ENCODE peak calls at places on chromosome 19, in seven cellular contexts. F is thoracic aorta; B is astrocyte of the cerebellum; U is cardiac muscle cell; S is CD8-positive, alpha-beta T cell; Q is left lung; T is GM23338. Z is an unnamed sample.
A peak's percentile ranks its signal among the peaks of the same experiment; 100 is the strongest.

GRCh38 chr19:33441828-33442227 is 68.3 kb downstream of the CEBPG start:
- DNase-seq in F (no peak), B (no peak), U (no peak), S (no peak), Q (peak; percentile 7), T (no peak), Z (no peak)

GRCh38 chr19:51043497-51043896 is 8.7 kb upstream of the KLK12 start:
- DNase-seq in F (no peak), B (no peak), U (no peak), S (no peak), Q (no peak), T (peak; percentile 43), Z (no peak)

GRCh38 chr19:35755550-35756371 is 1.1 kb downstream of the HSPB6 start:
- DNase-seq in F (no peak), B (no peak), U (peak; percentile 92), S (peak; percentile 57), Q (no peak), T (peak; percentile 23), Z (no peak)

GRCh38 chr19:46753420-46754155 is 7.3 kb upstream of the STRN4 start:
- DNase-seq in F (no peak), B (no peak), U (peak; percentile 37), S (peak; percentile 78), Q (no peak), T (peak; percentile 87), Z (no peak)

GRCh38 chr19:13847033-13847899 is 29.7 kb upstream of the NANOS3 start:
- DNase-seq in F (peak; percentile 84), B (peak; percentile 80), U (peak; percentile 97), S (peak; percentile 94), Q (peak; percentile 95), T (peak; percentile 97), Z (no peak)

GRCh38 chr19:4051175-4052101 is 15.3 kb downstream of the ZBTB7A start:
- DNase-seq in F (no peak), B (no peak), U (peak; percentile 54), S (no peak), Q (peak; percentile 66), T (no peak), Z (no peak)

GRCh38 chr19:13102666-13103584 is at the start of gene LYL1:
- DNase-seq in F (no peak), B (no peak), U (peak; percentile 84), S (peak; percentile 30), Q (peak; percentile 88), T (peak; percentile 79), Z (no peak)

GRCh38 chr19:45470147-45471081 is 2.6 kb downstream of the FOSB start:
- DNase-seq in F (no peak), B (no peak), U (peak; percentile 61), S (peak; percentile 58), Q (no peak), T (no peak), Z (peak; percentile 48)

GRCh38 chr19:3075605-3076431 is 13.5 kb upstream of the TLE5 start:
- DNase-seq in F (no peak), B (no peak), U (peak; percentile 43), S (peak; percentile 79), Q (peak; percentile 63), T (peak; percentile 75), Z (no peak)

GRCh38 chr19:18995804-18996241 is 37.5 kb downstream of the SUGP2 start:
- DNase-seq in F (no peak), B (peak; percentile 81), U (peak; percentile 93), S (no peak), Q (peak; percentile 63), T (peak; percentile 93), Z (peak; percentile 62)

GRCh38 chr19:33795370-33796163 is 1.1 kb upstream of the KCTD15 start:
- DNase-seq in F (no peak), B (peak; percentile 60), U (peak; percentile 96), S (no peak), Q (peak; percentile 85), T (peak; percentile 93), Z (no peak)

GRCh38 chr19:28492201-28492600 is 720.8 kb downstream of the UQCRFS1 start:
- DNase-seq in F (no peak), B (no peak), U (no peak), S (no peak), Q (no peak), T (no peak), Z (no peak)

GRCh38 chr19:6481541-6482342 is at the start of gene DENND1C:
- DNase-seq in F (no peak), B (no peak), U (peak; percentile 23), S (peak; percentile 70), Q (peak; percentile 64), T (peak; percentile 74), Z (no peak)

GRCh38 chr19:7078007-7078406 is 8.5 kb downstream of the ZNF557 start:
- DNase-seq in F (no peak), B (no peak), U (no peak), S (no peak), Q (no peak), T (peak; percentile 5), Z (no peak)

GRCh38 chr19:46466536-46467199 is 4.7 kb downstream of the PNMA8A start:
- DNase-seq in F (no peak), B (peak; percentile 87), U (peak; percentile 89), S (no peak), Q (no peak), T (no peak), Z (no peak)

GRCh38 chr19:4326837-4327251 is 11.8 kb downstream of the STAP2 start:
- DNase-seq in F (no peak), B (no peak), U (no peak), S (peak; percentile 41), Q (no peak), T (peak; percentile 94), Z (no peak)

GRCh38 chr19:13712767-13713201 is 51.5 kb upstream of the MRI1 start:
- DNase-seq in F (no peak), B (peak; percentile 18), U (no peak), S (no peak), Q (no peak), T (no peak), Z (no peak)

GRCh38 chr19:17281391-17282304 is at the start of gene ANKLE1:
- DNase-seq in F (no peak), B (no peak), U (peak; percentile 36), S (no peak), Q (no peak), T (peak; percentile 88), Z (no peak)

GRCh38 chr19:3125900-3126524 is 9.8 kb upstream of the GNA15 start:
- DNase-seq in F (no peak), B (no peak), U (peak; percentile 53), S (peak; percentile 63), Q (peak; percentile 74), T (peak; percentile 88), Z (no peak)

GRCh38 chr19:39499082-39499642 is 415 bp downstream of the DLL3 start:
- DNase-seq in F (no peak), B (no peak), U (peak; percentile 23), S (no peak), Q (no peak), T (peak; percentile 65), Z (no peak)

GRCh38 chr19:47094557-47095517 is 18.7 kb downstream of the ZC3H4 start:
- DNase-seq in F (no peak), B (no peak), U (no peak), S (no peak), Q (peak; percentile 81), T (no peak), Z (no peak)

GRCh38 chr19:41937976-41938375 is 9.7 kb upstream of the ERFL start:
- DNase-seq in F (no peak), B (no peak), U (no peak), S (no peak), Q (no peak), T (peak; percentile 49), Z (no peak)
- TF ChIP-seq CTCF in F (no peak), B (no peak), U (no peak), S (no peak), Q (no peak), T (no peak), Z (peak; percentile 7)

DNA sequence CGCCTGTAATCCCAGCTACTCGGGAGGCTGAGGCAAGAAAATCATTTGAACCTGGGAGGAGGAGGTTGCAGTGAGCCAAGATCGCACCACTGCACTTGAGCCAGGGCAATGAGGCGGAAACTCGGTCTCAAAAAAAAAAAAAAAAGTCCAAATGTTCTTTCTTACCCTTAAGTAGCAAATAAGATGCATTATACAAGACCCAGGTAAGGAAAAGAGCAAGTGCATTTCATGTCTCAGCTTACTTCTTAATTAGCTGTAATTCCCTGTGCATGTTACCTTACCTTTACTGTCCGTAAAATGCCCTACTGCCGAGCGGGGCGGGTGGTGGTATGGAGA is 3.8 kb upstream of the ZNF681 start:
- DNase-seq in F (peak; percentile 41), B (no peak), U (no peak), S (no peak), Q (no peak), T (peak; percentile 10), Z (no peak)
- H3K4me3 ChIP-seq in F (peak overlapping the region; percentile 93), B (peak overlapping the region; percentile 69), U (peak overlapping the region; percentile 43), S (peak overlapping the region; percentile 73), Q (peak overlapping the region; percentile 60), T (peak overlapping the region; percentile 87), Z (peak overlapping the region; percentile 62)

DNA sequence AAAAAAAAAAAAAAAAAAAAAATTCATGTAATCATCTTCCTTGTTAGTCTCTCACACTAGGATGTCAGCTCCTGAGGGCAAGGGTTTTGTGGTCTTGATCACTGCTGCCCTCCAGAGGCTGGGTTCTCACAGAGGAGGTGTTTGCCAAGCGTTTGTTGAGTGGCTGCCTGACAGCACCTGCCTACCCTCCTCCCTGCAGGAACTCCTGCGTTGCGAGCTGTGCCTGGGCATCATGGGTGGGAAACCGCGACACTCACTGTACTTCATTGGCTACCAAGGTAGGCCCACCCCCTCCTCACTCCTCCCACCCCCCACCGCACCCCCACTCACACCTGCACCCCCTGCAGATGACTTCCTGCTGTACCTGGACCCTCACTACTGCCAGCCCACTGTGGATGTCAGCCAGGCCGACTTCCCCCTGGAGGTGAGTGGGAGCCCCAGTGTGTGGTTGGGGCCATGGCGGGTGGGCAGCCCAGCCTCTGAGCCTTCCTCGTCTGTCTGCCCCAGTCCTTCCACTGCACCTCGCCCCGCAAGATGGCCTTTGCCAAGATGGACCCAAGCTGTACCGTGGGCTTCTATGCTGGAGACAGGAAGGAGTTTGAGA is 8.1 kb downstream of the ATG4D start:
- DNase-seq in F (no peak), B (no peak), U (peak; percentile 45), S (peak; percentile 60), Q (no peak), T (peak; percentile 69), Z (no peak)
- TF ChIP-seq CTCF in F (no peak), B (no peak), U (peak; percentile 17), S (no peak), Q (no peak), T (peak; percentile 76), Z (peak; percentile 30)

GRCh38 chr19:49442354-49442753 is 1.0 kb upstream of the SLC17A7 start:
- DNase-seq in F (no peak), B (no peak), U (no peak), S (no peak), Q (no peak), T (peak; percentile 86), Z (no peak)
- H3K4me3 ChIP-seq in F (peak overlapping the region; percentile 94), B (peak overlapping the region; percentile 57), U (peak overlapping the region; percentile 44), S (no peak overlapping the region), Q (peak overlapping the region; percentile 84), T (peak overlapping the region; percentile 61), Z (peak overlapping the region; percentile 46)